ENCODE peak calls at places on chromosomes 2 and 18, in nine cellular contexts. U, R, A, F, Z, B, K, M and H are unnamed samples.
A peak's percentile ranks its signal among the peaks of the same experiment; 100 is the strongest.

GRCh38 chr2:18626958-18627650 is 37.7 kb upstream of the NT5C1B start:
- DNase-seq in U (peak; percentile 33), R (no peak), A (no peak), F (no peak), Z (no peak), B (peak; percentile 61), K (no peak), M (no peak), H (peak; percentile 65)

GRCh38 chr2:239322414-239323086 is 78.3 kb downstream of the HDAC4 start:
- DNase-seq in U (peak; percentile 62), R (peak; percentile 27), A (no peak), F (no peak), Z (peak; percentile 50), B (peak; percentile 77), K (peak; percentile 66), M (peak; percentile 70), H (peak; percentile 59)

GRCh38 chr2:42879913-42880737 is 87.7 kb upstream of the HAAO start:
- DNase-seq in U (peak; percentile 64), R (no peak), A (no peak), F (peak; percentile 50), Z (no peak), B (no peak), K (no peak), M (no peak), H (no peak)

GRCh38 chr2:195648780-195649179 is 8.2 kb upstream of the SLC39A10 start:
- DNase-seq in U (no peak), R (no peak), A (no peak), F (no peak), Z (no peak), B (no peak), K (no peak), M (no peak), H (no peak)

GRCh38 chr2:43139501-43139900 is 86.9 kb downstream of the ZFP36L2 start:
- DNase-seq in U (no peak), R (no peak), A (no peak), F (no peak), Z (no peak), B (no peak), K (no peak), M (no peak), H (no peak)

GRCh38 chr2:20451346-20451745 is 4.5 kb downstream of the RHOB start:
- DNase-seq in U (peak; percentile 80), R (no peak), A (no peak), F (no peak), Z (no peak), B (peak; percentile 25), K (peak; percentile 61), M (no peak), H (peak; percentile 62)

GRCh38 chr2:191539068-191539467 is 138.9 kb upstream of the NABP1 start:
- DNase-seq in U (peak; percentile 56), R (peak; percentile 43), A (peak; percentile 35), F (no peak), Z (no peak), B (peak; percentile 54), K (no peak), M (no peak), H (peak; percentile 50)

GRCh38 chr2:3505771-3506170 is 13.6 kb downstream of the ADI1 start:
- DNase-seq in U (no peak), R (no peak), A (no peak), F (no peak), Z (no peak), B (no peak), K (peak; percentile 68), M (no peak), H (no peak)

GRCh38 chr2:101356486-101356885 is 30.8 kb downstream of the CREG2 start:
- DNase-seq in U (peak; percentile 41), R (no peak), A (no peak), F (no peak), Z (no peak), B (peak; percentile 66), K (no peak), M (no peak), H (peak; percentile 68)

GRCh38 chr2:152686308-152686707 is 31.0 kb downstream of the PRPF40A start:
- DNase-seq in U (no peak), R (no peak), A (no peak), F (no peak), Z (no peak), B (peak; percentile 13), K (no peak), M (no peak), H (peak; percentile 7)

GRCh38 chr2:19361325-19361990 is 3.0 kb upstream of the OSR1 start:
- DNase-seq in U (no peak), R (no peak), A (no peak), F (peak; percentile 33), Z (no peak), B (no peak), K (no peak), M (no peak), H (peak; percentile 48)

GRCh38 chr18:6741786-6742185 is 12.3 kb downstream of the ARHGAP28 start:
- DNase-seq in U (peak; percentile 18), R (no peak), A (no peak), F (no peak), Z (no peak), B (peak; percentile 26), K (no peak), M (no peak), H (no peak)
- H3K4me3 ChIP-seq in U (no peak overlapping the region), R (no peak overlapping the region), A (no peak overlapping the region), F (no peak overlapping the region), Z (no peak overlapping the region), B (no peak overlapping the region), K (no peak overlapping the region), M (no peak overlapping the region), H (no peak overlapping the region)

GRCh38 chr2:27954261-27954673 is 63.7 kb downstream of the BABAM2 start:
- DNase-seq in U (peak; percentile 58), R (no peak), A (no peak), F (no peak), Z (no peak), B (peak; percentile 66), K (no peak), M (no peak), H (peak; percentile 67)

GRCh38 chr2:27953077-27953476 is 62.5 kb downstream of the BABAM2 start:
- DNase-seq in U (no peak), R (no peak), A (no peak), F (no peak), Z (no peak), B (no peak), K (no peak), M (no peak), H (no peak)

GRCh38 chr2:27955762-27956161 is 65.2 kb downstream of the BABAM2 start:
- DNase-seq in U (peak; percentile 41), R (no peak), A (no peak), F (no peak), Z (no peak), B (peak; percentile 53), K (no peak), M (no peak), H (peak; percentile 40)

GRCh38 chr2:27956895-27957294 is 66.4 kb downstream of the BABAM2 start:
- DNase-seq in U (peak; percentile 89), R (no peak), A (no peak), F (no peak), Z (no peak), B (peak; percentile 85), K (no peak), M (no peak), H (peak; percentile 79)

DNA sequence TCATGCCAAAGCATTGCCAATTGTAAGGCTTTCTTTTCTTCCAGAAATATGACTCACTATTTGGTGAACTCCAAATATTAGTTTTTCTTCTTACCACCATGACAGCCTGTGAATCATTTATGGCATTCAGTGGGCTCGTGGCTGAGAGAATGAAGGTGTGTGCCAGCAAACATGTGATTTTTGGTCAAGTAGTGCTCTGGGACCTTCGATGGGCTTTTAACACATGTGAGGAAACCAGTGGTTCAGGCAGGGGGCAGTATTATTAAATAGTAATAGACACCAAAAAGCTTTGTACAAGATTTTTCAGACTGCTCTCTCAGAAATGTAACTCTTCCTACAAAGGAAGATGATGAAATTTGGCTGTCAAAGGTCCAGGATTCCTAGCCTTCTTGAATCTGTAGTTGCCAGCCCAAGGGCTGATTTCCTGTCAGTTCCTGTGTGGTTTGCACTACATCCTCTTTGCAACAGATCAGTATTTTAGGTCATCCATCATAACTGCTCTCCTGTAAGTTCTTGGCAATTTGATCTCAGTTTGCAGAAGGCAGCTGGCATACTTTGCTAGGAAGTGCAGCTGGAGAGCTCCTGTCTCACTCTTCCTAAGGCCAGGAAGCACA is 64.3 kb downstream of the BABAM2 start:
- DNase-seq in U (peak; percentile 100), R (peak; percentile 6), A (peak; percentile 1), F (no peak), Z (no peak), B (peak; percentile 99), K (peak; percentile 88), M (no peak), H (peak; percentile 100)
- TF ChIP-seq CTCF in U (peak; percentile 46), R (no peak), A (peak; percentile 29), F (peak; percentile 52), Z (no peak), B (peak; percentile 42), K (peak; percentile 42), M (peak; percentile 14), H (peak; percentile 25)

GRCh38 chr2:98480598-98480997 is 35.9 kb downstream of the INPP4A start:
- DNase-seq in U (no peak), R (no peak), A (no peak), F (no peak), Z (no peak), B (no peak), K (no peak), M (no peak), H (no peak)
- H3K4me3 ChIP-seq in U (no peak overlapping the region), R (no peak overlapping the region), A (no peak overlapping the region), F (no peak overlapping the region), Z (no peak overlapping the region), B (no peak overlapping the region), K (no peak overlapping the region), M (no peak overlapping the region), H (no peak overlapping the region)

GRCh38 chr18:44899832-44900231 is 219.1 kb downstream of the SETBP1 start:
- DNase-seq in U (no peak), R (no peak), A (no peak), F (no peak), Z (no peak), B (peak; percentile 16), K (no peak), M (no peak), H (no peak)

GRCh38 chr18:44898536-44898935 is 217.8 kb downstream of the SETBP1 start:
- DNase-seq in U (no peak), R (no peak), A (no peak), F (no peak), Z (no peak), B (no peak), K (no peak), M (no peak), H (no peak)

GRCh38 chr18:44903327-44903726 is 222.6 kb downstream of the SETBP1 start:
- DNase-seq in U (no peak), R (no peak), A (no peak), F (no peak), Z (no peak), B (no peak), K (no peak), M (no peak), H (no peak)

GRCh38 chr18:44900627-44901026 is 219.9 kb downstream of the SETBP1 start:
- DNase-seq in U (no peak), R (no peak), A (no peak), F (no peak), Z (no peak), B (no peak), K (no peak), M (no peak), H (no peak)

DNA sequence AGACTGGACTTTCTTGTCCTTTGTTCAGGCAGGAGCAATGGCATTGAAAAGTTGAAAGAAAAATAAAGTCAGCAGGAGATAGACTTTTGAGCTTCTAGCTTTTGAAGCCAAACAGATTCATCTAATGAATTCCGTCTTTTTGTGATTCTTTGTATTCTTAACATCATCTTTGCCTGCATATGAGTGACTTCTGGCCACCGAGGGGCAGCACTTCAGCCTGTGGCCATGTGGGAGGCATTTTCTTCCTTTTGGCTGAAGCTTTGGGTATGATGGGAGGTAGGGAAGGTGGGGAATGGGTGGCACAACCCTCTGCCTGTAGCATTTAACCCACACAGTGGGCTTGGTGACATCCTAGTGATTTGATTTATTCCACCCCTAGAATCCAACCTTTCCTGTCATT is 220.6 kb downstream of the SETBP1 start:
- DNase-seq in U (no peak), R (no peak), A (no peak), F (no peak), Z (no peak), B (no peak), K (no peak), M (no peak), H (no peak)
- TF ChIP-seq CTCF in U (peak; percentile 42), R (no peak), A (peak; percentile 49), F (peak; percentile 26), Z (no peak), B (peak; percentile 40), K (no peak), M (no peak), H (peak; percentile 13)